ENCODE peak calls at places on chromosomes 5 and 9, in six cellular contexts. M is HS-5; S is memory B cell; W is central memory CD4-positive, alpha-beta T cell; C is dermis blood vessel endothelial cell; Y is RPMI7951. U is an unnamed sample.

GRCh38 chr5:157178961-157179360 is 1.7 kb upstream of the ITK start:
- DNase-seq in M (no peak), S (no peak), W (no peak), C (no peak), Y (no peak), U (no peak)

GRCh38 chr5:179802950-179803562 is 3.6 kb downstream of the MGAT4B start:
- DNase-seq in M (no peak), S (no peak), W (no peak), C (no peak), Y (no peak), U (no peak)

GRCh38 chr9:99349870-99350269 is 127.8 kb downstream of the SEC61B start:
- DNase-seq in M (no peak), S (no peak), W (no peak), C (no peak), Y (no peak), U (no peak)

GRCh38 chr5:179668404-179668803 is 12.4 kb downstream of the CBY3 start:
- DNase-seq in M (no peak), S (no peak), W (peak; percentile 25), C (peak; percentile 79), Y (peak; percentile 42), U (peak; percentile 24)

GRCh38 chr5:136021016-136021405 is 7.8 kb upstream of the TGFBI start:
- DNase-seq in M (no peak), S (no peak), W (no peak), C (no peak), Y (peak; percentile 77), U (no peak)

GRCh38 chr5:164191240-164191639 is 685.8 kb downstream of the MAT2B start:
- DNase-seq in M (no peak), S (no peak), W (no peak), C (peak; percentile 53), Y (no peak), U (peak; percentile 55)

GRCh38 chr5:65305913-65306312 is 175.8 kb downstream of the ADAMTS6 start:
- DNase-seq in M (no peak), S (no peak), W (no peak), C (no peak), Y (no peak), U (no peak)

GRCh38 chr5:143436871-143437270 is 33.4 kb upstream of the NR3C1 start:
- DNase-seq in M (no peak), S (no peak), W (no peak), C (no peak), Y (no peak), U (no peak)

GRCh38 chr9:130041648-130042405 is 1.2 kb downstream of the FNBP1 start:
- DNase-seq in M (no peak), S (no peak), W (no peak), C (peak; percentile 19), Y (no peak), U (peak; percentile 64)

GRCh38 chr5:67246108-67246507 is 49.5 kb upstream of the CD180 start:
- DNase-seq in M (peak; percentile 46), S (no peak), W (peak; percentile 59), C (peak; percentile 92), Y (peak; percentile 64), U (no peak)